ENCODE peak calls at places on chromosomes 4 and X, in seven cellular contexts. E is RWPE1, C is transverse colon, I is Peyer's patch, W is AG04450, S is prostate gland, B is cardiac muscle cell. J is an unnamed sample.
A peak's percentile ranks its signal among the peaks of the same experiment; 100 is the strongest.

GRCh38 chr4:47109379-47109778 is 78.0 kb downstream of the GABRB1 start:
- DNase-seq in E (no peak), C (no peak), I (no peak), W (no peak), S (no peak), B (no peak), J (no peak)

GRCh38 chrX:30971761-30972603 is 82.9 kb upstream of the TAB3 start:
- DNase-seq in E (peak; percentile 7), C (peak; percentile 17), I (no peak), W (peak; percentile 16), S (peak; percentile 4), B (peak; percentile 75), J (no peak)

GRCh38 chr4:7238300-7238960 is 46.1 kb downstream of the SORCS2 start:
- DNase-seq in E (no peak), C (no peak), I (no peak), W (no peak), S (no peak), B (no peak), J (no peak)

GRCh38 chr4:150402968-150403367 is 179.0 kb upstream of the MAB21L2 start:
- DNase-seq in E (no peak), C (peak; percentile 64), I (no peak), W (no peak), S (no peak), B (peak; percentile 87), J (no peak)

GRCh38 chrX:107324493-107325310 is 118.3 kb downstream of the DNAAF6 start:
- DNase-seq in E (peak; percentile 12), C (no peak), I (no peak), W (no peak), S (no peak), B (peak; percentile 96), J (no peak)

GRCh38 chrX:19702856-19703255 is 184.5 kb downstream of the SH3KBP1 start:
- DNase-seq in E (no peak), C (no peak), I (no peak), W (no peak), S (no peak), B (no peak), J (no peak)

GRCh38 chr4:124851741-124852140 is 139.2 kb upstream of the ANKRD50 start:
- DNase-seq in E (no peak), C (no peak), I (no peak), W (no peak), S (no peak), B (no peak), J (no peak)

GRCh38 chr4:153242848-153243324 is 38.6 kb downstream of the TRIM2 start:
- DNase-seq in E (no peak), C (no peak), I (no peak), W (no peak), S (no peak), B (no peak), J (no peak)

GRCh38 chr4:186808635-186809018 is 85.0 kb upstream of the FAT1 start:
- DNase-seq in E (peak; percentile 27), C (no peak), I (no peak), W (peak; percentile 70), S (no peak), B (no peak), J (no peak)

GRCh38 chr4:26145212-26145611 is 175.6 kb upstream of the RBPJ start:
- DNase-seq in E (no peak), C (no peak), I (no peak), W (no peak), S (peak; percentile 48), B (no peak), J (no peak)

GRCh38 chr4:17688011-17688441 is 73.6 kb downstream of the MED28 start:
- DNase-seq in E (no peak), C (no peak), I (no peak), W (no peak), S (no peak), B (no peak), J (no peak)

GRCh38 chrX:117196481-117196880 is 733.7 kb upstream of the CT83 start:
- DNase-seq in E (no peak), C (no peak), I (no peak), W (no peak), S (no peak), B (no peak), J (no peak)

GRCh38 chrX:7730071-7730470 is 112.9 kb upstream of the VCX start:
- DNase-seq in E (no peak), C (no peak), I (no peak), W (no peak), S (no peak), B (no peak), J (no peak)

GRCh38 chr4:122703868-122704267 is 28.6 kb upstream of the BBS12 start:
- DNase-seq in E (no peak), C (no peak), I (no peak), W (no peak), S (no peak), B (no peak), J (no peak)

GRCh38 chr4:73988096-73988495 is at the start of gene PPBP:
- DNase-seq in E (no peak), C (no peak), I (no peak), W (no peak), S (no peak), B (no peak), J (no peak)

GRCh38 chr4:2803624-2804448 is 11.0 kb downstream of the SH3BP2 start:
- DNase-seq in E (no peak), C (peak; percentile 67), I (no peak), W (no peak), S (no peak), B (no peak), J (no peak)
- H3K27ac ChIP-seq in E (peak overlapping the region; percentile 90), C (peak overlapping the region; percentile 82), I (no peak overlapping the region), W (no peak overlapping the region), S (no peak overlapping the region), B (no peak overlapping the region), J (no peak overlapping the region)

GRCh38 chr4:93730251-93730650 is 98.3 kb upstream of the ATOH1 start:
- DNase-seq in E (no peak), C (no peak), I (no peak), W (no peak), S (no peak), B (no peak), J (no peak)
- H3K27ac ChIP-seq in E (no peak overlapping the region), C (no peak overlapping the region), I (no peak overlapping the region), W (no peak overlapping the region), S (no peak overlapping the region), B (no peak overlapping the region), J (no peak overlapping the region)

DNA sequence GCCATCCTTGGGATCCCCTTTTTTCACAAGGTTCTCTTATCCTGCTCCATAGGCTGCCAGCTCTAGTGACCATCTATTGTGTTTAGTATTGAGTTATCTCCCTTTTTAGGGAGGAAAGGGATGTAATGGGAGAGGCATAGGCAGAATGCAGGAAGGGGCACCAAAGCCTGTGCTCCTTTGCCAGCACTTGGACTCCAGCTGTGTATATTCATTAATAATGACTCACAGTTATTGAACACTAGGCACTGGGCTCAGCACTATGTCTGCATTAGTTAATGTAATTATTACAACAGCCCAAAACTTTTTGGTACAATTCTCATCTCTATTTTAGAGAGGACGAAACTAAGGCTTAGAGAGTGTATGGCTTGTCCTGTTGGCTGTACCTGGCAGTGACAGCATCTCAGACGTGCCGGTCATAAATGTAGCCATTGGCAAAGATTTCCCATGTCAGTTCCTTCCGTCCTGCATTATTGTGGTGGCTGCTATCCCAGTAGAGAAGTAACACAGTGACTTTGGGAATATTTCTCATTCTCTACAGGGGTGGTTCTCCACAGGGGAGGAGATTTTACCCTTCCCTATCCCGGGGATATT is 90.3 kb downstream of the AFF1 start:
- DNase-seq in E (no peak), C (no peak), I (no peak), W (no peak), S (no peak), B (no peak), J (no peak)
- H3K27ac ChIP-seq in E (no peak overlapping the region), C (peak overlapping the region; percentile 73), I (no peak overlapping the region), W (no peak overlapping the region), S (peak overlapping the region; percentile 25), B (no peak overlapping the region), J (no peak overlapping the region)

GRCh38 chrX:80747832-80748231 is 61.8 kb downstream of the BRWD3 start:
- DNase-seq in E (no peak), C (no peak), I (no peak), W (no peak), S (no peak), B (no peak), J (no peak)
- H3K27ac ChIP-seq in E (no peak overlapping the region), C (no peak overlapping the region), I (no peak overlapping the region), W (no peak overlapping the region), S (no peak overlapping the region), B (no peak overlapping the region), J (no peak overlapping the region)

DNA sequence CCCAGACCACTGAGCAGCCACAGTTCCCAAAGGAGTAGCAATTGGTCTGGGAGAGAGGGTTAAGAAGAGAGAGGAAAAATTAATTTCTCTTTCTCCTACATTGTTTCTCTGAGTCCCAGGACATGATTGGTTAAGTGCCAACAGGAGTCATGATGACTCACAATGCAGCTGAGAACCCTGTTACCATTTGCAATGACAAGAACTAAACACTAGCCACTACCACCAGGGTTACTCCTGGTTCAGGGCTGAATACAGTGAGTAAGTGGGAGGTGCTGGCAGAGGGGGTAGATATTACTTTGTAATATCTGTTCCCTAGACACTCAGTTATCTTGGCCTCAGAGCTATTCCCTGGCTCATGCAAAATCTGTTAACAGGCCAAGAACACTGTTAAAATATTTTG is 18.0 kb downstream of the ETDC start:
- DNase-seq in E (peak; percentile 26), C (no peak), I (no peak), W (peak; percentile 67), S (no peak), B (no peak), J (no peak)
- H3K27ac ChIP-seq in E (no peak overlapping the region), C (no peak overlapping the region), I (no peak overlapping the region), W (peak overlapping the region; percentile 21), S (no peak overlapping the region), B (no peak overlapping the region), J (no peak overlapping the region)

GRCh38 chrX:132443196-132443595 is 45.6 kb downstream of the MBNL3 start:
- DNase-seq in E (no peak), C (no peak), I (no peak), W (no peak), S (no peak), B (no peak), J (no peak)
- H3K27ac ChIP-seq in E (no peak overlapping the region), C (no peak overlapping the region), I (no peak overlapping the region), W (no peak overlapping the region), S (no peak overlapping the region), B (no peak overlapping the region), J (no peak overlapping the region)

J was measured in effector memory CD4-positive, alpha-beta T cell.